ENCODE peak calls at places on chromosome 6, in six cellular contexts. One of them, this sample, is unnamed.

GRCh38 chr6:31402324-31403282 is 792 bp upstream of the MICA start:
- DNase-seq in stimulated activated CD8-positive, alpha-beta memory T cell treated with anti-CD3 and anti-CD28 coated beads, Interleukin-2, amount 100 ng/mL, for 48 hours: no peak
- DNase-seq in AG08395: no peak
- DNase-seq in T-helper 1 cell: no peak
- DNase-seq in choroid plexus epithelial cell: peak
- DNase-seq in SHP77 treated with DMSO at 0.1 percent for 48 hours: no peak
- DNase-seq in this sample: no peak

GRCh38 chr6:167547751-167548150 is 222.9 kb downstream of the TTLL2 start:
- DNase-seq in stimulated activated CD8-positive, alpha-beta memory T cell treated with anti-CD3 and anti-CD28 coated beads, Interleukin-2, amount 100 ng/mL, for 48 hours: no peak
- DNase-seq in choroid plexus epithelial cell: peak
- DNase-seq in AG08395: no peak
- DNase-seq in T-helper 1 cell: no peak
- DNase-seq in SHP77 treated with DMSO at 0.1 percent for 48 hours: no peak
- DNase-seq in this sample: peak

GRCh38 chr6:162750776-162751175 is 23.0 kb downstream of the PACRG start:
- DNase-seq in choroid plexus epithelial cell: peak
- DNase-seq in T-helper 1 cell: no peak
- DNase-seq in SHP77 treated with DMSO at 0.1 percent for 48 hours: no peak
- DNase-seq in AG08395: no peak
- DNase-seq in stimulated activated CD8-positive, alpha-beta memory T cell treated with anti-CD3 and anti-CD28 coated beads, Interleukin-2, amount 100 ng/mL, for 48 hours: no peak
- DNase-seq in this sample: no peak

GRCh38 chr6:112337209-112337638 is 9.9 kb upstream of the RFPL4B start:
- DNase-seq in stimulated activated CD8-positive, alpha-beta memory T cell treated with anti-CD3 and anti-CD28 coated beads, Interleukin-2, amount 100 ng/mL, for 48 hours: no peak
- DNase-seq in SHP77 treated with DMSO at 0.1 percent for 48 hours: peak
- DNase-seq in AG08395: peak
- DNase-seq in choroid plexus epithelial cell: peak
- DNase-seq in T-helper 1 cell: no peak
- DNase-seq in this sample: peak

GRCh38 chr6:148432405-148433195 is 90.0 kb downstream of the SASH1 start:
- DNase-seq in stimulated activated CD8-positive, alpha-beta memory T cell treated with anti-CD3 and anti-CD28 coated beads, Interleukin-2, amount 100 ng/mL, for 48 hours: no peak
- DNase-seq in choroid plexus epithelial cell: no peak
- DNase-seq in T-helper 1 cell: no peak
- DNase-seq in SHP77 treated with DMSO at 0.1 percent for 48 hours: no peak
- DNase-seq in AG08395: no peak
- DNase-seq in this sample: no peak

GRCh38 chr6:37713529-37714119 is 15.9 kb upstream of the MDGA1 start:
- DNase-seq in choroid plexus epithelial cell: peak
- DNase-seq in stimulated activated CD8-positive, alpha-beta memory T cell treated with anti-CD3 and anti-CD28 coated beads, Interleukin-2, amount 100 ng/mL, for 48 hours: no peak
- DNase-seq in AG08395: peak
- DNase-seq in T-helper 1 cell: no peak
- DNase-seq in SHP77 treated with DMSO at 0.1 percent for 48 hours: no peak
- DNase-seq in this sample: peak

GRCh38 chr6:157019115-157019628 is 242.0 kb downstream of the ARID1B start:
- DNase-seq in SHP77 treated with DMSO at 0.1 percent for 48 hours: no peak
- DNase-seq in choroid plexus epithelial cell: peak
- DNase-seq in stimulated activated CD8-positive, alpha-beta memory T cell treated with anti-CD3 and anti-CD28 coated beads, Interleukin-2, amount 100 ng/mL, for 48 hours: no peak
- DNase-seq in T-helper 1 cell: no peak
- DNase-seq in AG08395: no peak
- DNase-seq in this sample: peak

GRCh38 chr6:166927942-166928643 is 28.3 kb downstream of the RNASET2 start:
- DNase-seq in SHP77 treated with DMSO at 0.1 percent for 48 hours: no peak
- DNase-seq in AG08395: no peak
- DNase-seq in stimulated activated CD8-positive, alpha-beta memory T cell treated with anti-CD3 and anti-CD28 coated beads, Interleukin-2, amount 100 ng/mL, for 48 hours: no peak
- DNase-seq in choroid plexus epithelial cell: no peak
- DNase-seq in T-helper 1 cell: no peak
- DNase-seq in this sample: no peak

This sample was measured in AG10803.